ENCODE peak calls at places on chromosomes 11 and 22, in six cellular contexts. N is OCI-LY7, B is transverse colon, W is H9, L is ovary, P is PC-3. V is an unnamed sample. For H3K4me1, the result is how much of the 10 kb centered on the place peaks cover.

GRCh38 chr22:29787371-29787980 is 20.3 kb downstream of the UQCR10 start:
- DNase-seq in B (no peak), N (no peak), P (peak), W (no peak), L (no peak), V (peak)

GRCh38 chr11:97965849-97966646 is 1054.7 kb upstream of the CNTN5 start:
- DNase-seq in P (peak), W (no peak), L (no peak), N (no peak), B (no peak), V (no peak)

GRCh38 chr11:118610773-118611432 is 3.5 kb downstream of the PHLDB1 start:
- DNase-seq in W (peak), N (peak), L (peak), P (peak), B (peak), V (peak)

GRCh38 chr22:48863965-48864538 is 963.6 kb downstream of the BRD1 start:
- DNase-seq in B (no peak), N (no peak), L (no peak), W (no peak), P (no peak), V (no peak)

GRCh38 chr22:43911351-43911750 is 12.3 kb upstream of the PNPLA3 start:
- DNase-seq in L (no peak), P (no peak), W (no peak), B (no peak), N (no peak), V (no peak)

GRCh38 chr11:119776031-119776636 is 47.1 kb upstream of the NECTIN1 start:
- DNase-seq in L (no peak), W (no peak), B (no peak), N (no peak), P (no peak), V (no peak)

GRCh38 chr22:31947296-31947695 is 3.0 kb downstream of the YWHAH start:
- DNase-seq in W (no peak), N (peak), P (no peak), L (no peak), B (peak), V (no peak)

GRCh38 chr22:24146190-24146616 is 35.1 kb upstream of the SUSD2 start:
- DNase-seq in L (peak), P (peak), N (peak), B (peak), W (peak), V (peak)

GRCh38 chr11:35507688-35508087 is 17.7 kb downstream of the PAMR1 start:
- DNase-seq in P (peak), L (no peak), B (no peak), W (no peak), N (no peak), V (no peak)
- TF ChIP-seq CTCF in P (peak), L (no peak), B (no peak), W (peak), N (no peak), V (no peak)

DNA sequence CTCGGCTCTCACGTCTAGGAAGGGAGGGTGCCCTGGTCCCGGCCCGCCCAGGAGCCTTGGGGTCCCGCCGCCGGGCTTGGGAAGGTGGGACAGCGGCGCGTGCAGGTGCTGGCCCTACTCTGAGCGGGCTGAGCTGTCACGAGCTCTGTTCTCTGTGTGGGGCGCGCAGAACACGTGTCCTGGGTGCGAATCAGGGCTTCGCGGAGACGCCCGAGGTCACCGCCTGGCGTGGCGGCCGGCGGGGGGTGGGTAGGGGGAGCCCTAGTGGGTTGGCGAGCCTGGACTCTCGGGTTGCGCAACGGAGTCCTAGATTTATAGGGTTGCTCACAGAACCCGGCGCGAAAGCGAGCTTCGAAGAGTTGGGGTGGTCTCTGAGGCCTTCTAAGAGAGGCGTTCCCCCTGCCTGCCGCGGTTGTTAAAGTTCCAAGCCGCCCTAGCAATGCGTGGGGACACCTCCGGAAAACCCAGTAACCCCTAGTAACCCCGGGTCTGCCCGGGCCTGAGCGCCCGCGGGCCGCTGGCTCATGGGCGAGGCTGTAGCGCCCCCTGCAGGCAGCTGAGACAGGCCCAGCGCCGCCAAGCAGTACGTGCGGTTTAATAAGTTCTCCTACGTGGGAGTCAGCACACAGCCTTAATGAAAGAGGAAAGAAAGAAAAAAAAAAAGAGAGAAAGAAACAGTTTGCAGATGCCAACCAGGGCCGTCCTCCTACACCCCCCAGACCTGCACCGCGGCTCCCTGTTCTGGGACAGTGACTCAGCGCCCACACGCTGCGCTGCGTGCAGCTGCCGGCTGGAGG is 2.7 kb downstream of the ADM start:
- DNase-seq in N (peak), L (peak), W (peak), P (peak), B (peak), V (peak)
- H3K4me1 ChIP-seq in N (half or more), L (under half), W (under half), P (under half), B (half or more), V (under half)

GRCh38 chr22:28741758-28742561 is at the start of the genes CHEK2 and HSCB:
- DNase-seq in P (peak), W (peak), B (peak), N (peak), L (peak), V (peak)
- TF ChIP-seq CTCF in P (peak), W (no peak), B (no peak), N (peak), L (peak), V (no peak)

GRCh38 chr11:17605736-17606135 is 58.7 kb downstream of the OTOG start:
- DNase-seq in B (no peak), L (no peak), W (no peak), N (no peak), P (no peak), V (no peak)
- H3K4me1 ChIP-seq in B (under half), L (under half), W (under half), N (under half), P (under half), V (under half)